ENCODE peak calls at places on chromosomes 5 and 9, in four cellular contexts. G is EL, A is NCI-H2081, V is M059J. Y is an unnamed sample.

GRCh38 chr5:13348568-13348967 is 595.9 kb downstream of the DNAH5 start:
- DNase-seq in G (no peak), A (no peak), V (peak; percentile 20), Y (no peak)

GRCh38 chr5:73304381-73304780 is 131.4 kb downstream of the TMEM174 start:
- DNase-seq in G (peak; percentile 49), A (no peak), V (peak; percentile 46), Y (no peak)

GRCh38 chr5:170434953-170435605 is 45.9 kb upstream of the KCNMB1 start:
- DNase-seq in G (peak; percentile 57), A (peak; percentile 26), V (peak; percentile 42), Y (peak; percentile 21)

GRCh38 chr5:73039082-73039481 is 81.3 kb upstream of the TMEM171 start:
- DNase-seq in G (peak; percentile 60), A (peak; percentile 29), V (peak; percentile 45), Y (no peak)

GRCh38 chr9:86483496-86483895 is 129.3 kb upstream of the TUT7 start:
- DNase-seq in G (no peak), A (no peak), V (no peak), Y (no peak)

GRCh38 chr5:142918959-142919635 is 148.9 kb downstream of the ARHGAP26 start:
- DNase-seq in G (no peak), A (no peak), V (no peak), Y (no peak)

GRCh38 chr5:123093279-123094226 is 4.5 kb downstream of the PRDM6 start:
- DNase-seq in G (no peak), A (no peak), V (no peak), Y (no peak)

GRCh38 chr5:148561712-148562365 is 92.5 kb downstream of the HTR4 start:
- DNase-seq in G (no peak), A (no peak), V (no peak), Y (no peak)

GRCh38 chr5:3694819-3695218 is 99.2 kb downstream of the IRX1 start:
- DNase-seq in G (no peak), A (no peak), V (peak; percentile 7), Y (no peak)